ENCODE peak calls at places on chromosomes 13 and 19, in six cellular contexts. V, T, F, E, P and S are unnamed samples.

GRCh38 chr19:418761-419632 is 10.1 kb upstream of the C2CD4C start:
- DNase-seq in V (no peak), T (no peak), F (no peak), E (no peak), P (no peak), S (no peak)

GRCh38 chr19:38049105-38049649 is 142.2 kb downstream of the SIPA1L3 start:
- DNase-seq in V (no peak), T (no peak), F (no peak), E (peak), P (no peak), S (no peak)

GRCh38 chr13:101139076-101139475 is 277.2 kb downstream of the NALCN start:
- DNase-seq in V (no peak), T (no peak), F (no peak), E (no peak), P (no peak), S (no peak)

GRCh38 chr13:113652404-113653263 is 5.4 kb downstream of the ATP4B start:
- DNase-seq in V (peak), T (no peak), F (peak), E (no peak), P (no peak), S (no peak)

GRCh38 chr13:25329706-25330105 is 28.3 kb downstream of the NUP58 start:
- DNase-seq in V (no peak), T (no peak), F (no peak), E (no peak), P (no peak), S (no peak)

GRCh38 chr13:99356216-99357089 is 49.3 kb upstream of the GPR183 start:
- DNase-seq in V (peak), T (no peak), F (no peak), E (no peak), P (no peak), S (no peak)

GRCh38 chr13:37344051-37344450 is 238.6 kb upstream of the CSNK1A1L start:
- DNase-seq in V (no peak), T (no peak), F (no peak), E (no peak), P (no peak), S (no peak)

GRCh38 chr19:15587663-15588062 is 27.4 kb upstream of the CYP4F8 start:
- DNase-seq in V (peak), T (no peak), F (no peak), E (no peak), P (no peak), S (no peak)

GRCh38 chr13:79228972-79229371 is 177.1 kb downstream of the RBM26 start:
- DNase-seq in V (no peak), T (no peak), F (no peak), E (no peak), P (no peak), S (no peak)

GRCh38 chr19:42295831-42296525 is 6.0 kb upstream of the PRR19 start:
- DNase-seq in V (peak), T (peak), F (peak), E (peak), P (peak), S (peak)